ENCODE peak calls at places on chromosome 1, in four cellular contexts. U is germinal center, C is cardiac septum, W is A549. A is an unnamed sample.

GRCh38 chr1:197761654-197762053 is 13.6 kb downstream of the DENND1B start:
- DNase-seq in U (peak; percentile 14), C (no peak), W (no peak), A (peak; percentile 24)

GRCh38 chr1:24555591-24556413 is at the start of gene NCMAP:
- DNase-seq in U (peak; percentile 65), C (peak; percentile 72), W (no peak), A (no peak)

GRCh38 chr1:245181123-245181522 is 26.3 kb downstream of the KIF26B start:
- DNase-seq in U (no peak), C (no peak), W (no peak), A (no peak)

GRCh38 chr1:67590329-67590728 is 94.7 kb upstream of the GADD45A start:
- DNase-seq in U (no peak), C (no peak), W (no peak), A (no peak)

GRCh38 chr1:206797534-206798383 is 25.5 kb upstream of the IL10 start:
- DNase-seq in U (peak; percentile 57), C (no peak), W (peak; percentile 17), A (peak; percentile 69)

GRCh38 chr1:226831953-226832352 is 38.5 kb upstream of the PSEN2 start:
- DNase-seq in U (no peak), C (no peak), W (no peak), A (no peak)

GRCh38 chr1:19647643-19648042 is 3.5 kb downstream of the NBL1 start:
- DNase-seq in U (no peak), C (no peak), W (no peak), A (no peak)

GRCh38 chr1:48966583-48966982 is 189.9 kb upstream of the BEND5 start:
- DNase-seq in U (no peak), C (no peak), W (no peak), A (no peak)

GRCh38 chr1:23814016-23814415 is 11.2 kb downstream of the HMGCL start:
- DNase-seq in U (no peak), C (no peak), W (no peak), A (no peak)

GRCh38 chr1:67612690-67613322 is 72.2 kb upstream of the GADD45A start:
- DNase-seq in U (no peak), C (no peak), W (no peak), A (no peak)